ENCODE peak calls at places on chromosomes 4 and X, in five cellular contexts. J is CD8-positive, alpha-beta T cell; F is AG09319; D is pancreas; H is astrocyte of the spinal cord. L is an unnamed sample.

GRCh38 chr4:8938623-8939022 is 67.0 kb upstream of the HMX1 start:
- DNase-seq in H (no peak), F (no peak), J (no peak), D (no peak), L (no peak)

GRCh38 chrX:22057667-22058066 is 25.5 kb downstream of the PHEX start:
- DNase-seq in D (no peak), F (no peak), H (no peak), J (no peak), L (no peak)

GRCh38 chrX:15815779-15816452 is 25.6 kb downstream of the ZRSR2 start:
- DNase-seq in F (no peak), D (no peak), H (no peak), J (no peak), L (peak)

GRCh38 chr4:166308589-166308988 is 435.6 kb downstream of the TLL1 start:
- DNase-seq in D (no peak), J (no peak), H (no peak), F (no peak), L (peak)

GRCh38 chr4:79913581-79913980 is 159.4 kb downstream of the ANTXR2 start:
- DNase-seq in H (peak), F (no peak), D (no peak), J (no peak), L (no peak)

GRCh38 chrX:40201486-40201885 is 103.7 kb upstream of the BCOR start:
- DNase-seq in F (no peak), D (no peak), H (no peak), J (no peak), L (no peak)

GRCh38 chr4:17762705-17763104 is 18.7 kb downstream of the FAM184B start:
- DNase-seq in F (no peak), J (no peak), D (no peak), H (peak), L (peak)

GRCh38 chr4:173556398-173557131 is 26.5 kb upstream of the HAND2 start:
- DNase-seq in J (no peak), H (no peak), F (no peak), D (no peak), L (no peak)

GRCh38 chr4:92299152-92299551 is 4.6 kb upstream of the GRID2 start:
- DNase-seq in H (peak), J (no peak), F (no peak), D (no peak), L (peak)

GRCh38 chrX:53195401-53195800 is 29.6 kb downstream of the KDM5C start:
- DNase-seq in J (no peak), F (no peak), H (no peak), D (no peak), L (no peak)

GRCh38 chrX:79195027-79195426 is 50.5 kb downstream of the GPR174 start:
- DNase-seq in H (no peak), F (no peak), D (no peak), J (no peak), L (no peak)

DNA sequence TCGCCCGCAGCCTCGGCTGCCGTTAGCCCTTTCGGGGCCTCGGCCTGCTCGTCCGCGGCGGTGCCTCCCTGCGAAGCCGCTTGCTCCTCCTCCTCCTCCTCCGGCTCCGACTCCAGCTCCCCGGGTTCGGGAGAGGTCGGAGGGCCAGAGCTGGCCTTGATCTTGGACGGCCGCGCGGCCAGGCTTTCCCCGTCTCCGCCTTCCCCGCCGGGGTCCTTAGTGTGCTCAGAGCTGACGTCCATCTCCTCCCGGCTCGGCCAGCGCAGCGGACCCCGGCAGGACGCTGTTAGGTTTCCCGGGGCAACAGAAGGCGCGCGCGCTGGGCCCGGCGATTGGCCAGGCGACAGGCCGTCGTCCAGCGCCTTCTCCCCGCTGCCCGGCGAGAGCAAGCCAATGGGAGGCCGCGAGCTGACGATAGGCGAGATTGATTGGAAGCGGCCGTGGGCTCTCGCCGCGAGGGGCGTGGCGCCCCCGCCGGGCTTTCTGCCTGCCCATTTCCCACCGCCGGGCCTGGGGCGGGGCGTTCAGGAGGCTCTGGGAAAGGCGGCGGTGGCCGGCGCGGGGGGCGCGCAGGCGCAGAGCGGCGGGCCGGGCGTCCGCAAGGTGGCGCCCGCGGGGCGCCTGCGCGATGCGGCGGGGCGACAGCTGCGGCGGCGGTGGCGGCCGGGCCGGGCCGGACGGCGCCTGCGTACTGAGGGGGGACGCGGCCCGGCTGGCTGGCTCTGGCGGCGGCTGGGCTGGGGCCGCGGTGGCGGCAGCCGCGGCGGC is at the start of gene TADA2B:
- DNase-seq in J (peak), H (peak), D (peak), F (peak), L (peak)
- TF ChIP-seq CTCF in J (no peak), H (peak), D (no peak), F (peak), L (peak)

GRCh38 chr4:152352645-152353116 is 183.2 kb downstream of the FBXW7 start:
- DNase-seq in F (peak), H (peak), J (no peak), D (no peak), L (peak)

GRCh38 chr4:152360045-152360410 is 175.9 kb downstream of the FBXW7 start:
- DNase-seq in H (peak), J (no peak), F (no peak), D (no peak), L (no peak)

GRCh38 chr4:152359208-152360044 is 176.5 kb downstream of the FBXW7 start:
- DNase-seq in D (no peak), H (no peak), J (no peak), F (no peak), L (no peak)

GRCh38 chr4:152357206-152357605 is 178.7 kb downstream of the FBXW7 start:
- DNase-seq in D (no peak), F (no peak), J (no peak), H (no peak), L (peak)

DNA sequence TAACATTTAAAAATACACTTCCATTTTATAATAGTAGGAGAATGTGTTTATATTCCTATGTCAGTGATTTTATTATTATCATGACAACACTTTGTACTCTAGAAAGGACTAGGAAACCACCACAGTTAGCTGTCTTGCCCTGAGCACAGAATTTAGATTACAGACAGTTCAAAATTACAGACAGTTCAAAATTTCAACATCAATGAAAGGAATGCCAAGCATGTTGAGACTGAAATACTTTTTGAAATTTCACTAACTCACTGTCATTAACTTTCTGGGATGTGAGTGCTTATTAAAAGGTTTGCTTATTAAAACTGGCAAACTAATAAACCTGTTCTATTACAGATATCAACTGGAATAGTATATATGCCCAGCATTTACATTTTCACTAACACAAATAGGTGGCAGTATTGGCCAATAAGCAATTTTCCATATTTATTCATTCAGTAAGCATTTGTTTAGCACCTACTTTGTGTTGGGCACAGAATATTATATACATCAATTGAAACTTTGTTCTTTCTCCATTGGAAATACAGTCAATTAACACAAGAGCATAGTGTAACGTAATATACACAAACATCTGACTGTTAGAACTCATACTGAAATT is 179.4 kb downstream of the FBXW7 start:
- DNase-seq in J (no peak), D (no peak), H (no peak), F (no peak), L (peak)
- TF ChIP-seq CTCF in J (no peak), D (no peak), H (no peak), F (no peak), L (no peak)

DNA sequence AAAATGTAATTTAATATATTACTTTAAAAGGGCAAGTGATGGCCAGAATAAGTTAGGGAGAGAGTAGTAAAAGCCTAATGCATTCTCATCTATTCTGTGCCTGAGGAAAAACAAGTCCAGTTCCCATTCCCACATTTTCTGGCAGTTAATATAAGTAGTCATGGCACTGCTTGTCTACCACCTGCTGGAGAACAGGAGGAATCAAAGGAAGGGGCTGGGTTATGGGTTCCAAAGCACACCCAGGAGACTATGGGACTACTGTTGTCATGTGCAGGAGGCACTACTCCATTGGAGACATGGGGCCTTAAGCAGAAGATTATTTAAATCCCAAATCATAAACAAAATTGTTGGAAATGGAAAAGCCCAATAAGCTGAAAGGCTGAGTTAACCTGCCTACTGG is 2618.6 kb downstream of the ARAP2 start:
- DNase-seq in J (no peak), D (no peak), F (no peak), H (no peak), L (peak)
- TF ChIP-seq CTCF in J (no peak), D (no peak), F (no peak), H (peak), L (no peak)

GRCh38 chr4:60463846-60464502 is 736.2 kb upstream of the ADGRL3 start:
- DNase-seq in D (no peak), H (no peak), J (no peak), F (no peak), L (peak)
- TF ChIP-seq CTCF in D (no peak), H (peak), J (no peak), F (no peak), L (peak)

GRCh38 chr4:47913858-47914218 is 545 bp downstream of the NFXL1 start:
- DNase-seq in F (no peak), J (peak), H (peak), D (peak), L (no peak)
- TF ChIP-seq CTCF in F (no peak), J (no peak), H (no peak), D (no peak), L (no peak)

GRCh38 chr4:89586864-89587263 is 250.1 kb downstream of the SNCA start:
- DNase-seq in H (peak), J (no peak), D (no peak), F (no peak), L (peak)
- TF ChIP-seq CTCF in H (peak), J (no peak), D (no peak), F (peak), L (peak)

DNA sequence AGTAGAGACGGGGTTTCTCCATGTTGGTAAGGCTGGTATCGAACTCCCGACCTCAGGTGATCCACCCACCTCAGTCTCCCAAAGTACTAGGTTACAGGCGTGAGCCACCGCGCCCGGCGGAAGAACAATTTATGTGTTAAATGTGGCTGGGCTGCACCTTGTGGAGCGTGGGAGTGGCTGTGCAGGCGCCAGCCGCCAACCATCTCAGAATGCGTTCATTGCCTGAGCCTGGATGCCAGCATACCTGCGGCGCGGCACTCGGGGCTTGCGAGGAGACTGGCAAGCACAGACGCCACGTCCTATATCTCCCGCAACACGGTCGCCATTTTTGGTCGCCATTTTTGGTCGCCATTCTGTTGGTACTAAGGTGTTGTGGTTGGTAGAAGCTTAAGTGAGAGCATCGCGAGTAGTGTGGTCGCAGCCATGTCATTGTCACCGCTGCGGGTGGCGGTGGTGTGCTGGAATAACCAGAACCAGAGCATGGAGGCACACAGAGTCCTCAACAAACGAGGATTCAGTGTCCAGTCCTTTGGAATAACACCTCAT is 193.6 kb upstream of the HTR2C start:
- DNase-seq in D (no peak), J (no peak), H (no peak), F (no peak), L (no peak)
- TF ChIP-seq CTCF in D (no peak), J (no peak), H (no peak), F (no peak), L (no peak)

GRCh38 chr4:140049024-140049923 is 104.7 kb downstream of the MAML3 start:
- DNase-seq in H (peak), D (peak), F (no peak), J (peak), L (peak)

GRCh38 chr4:140047781-140048180 is 106.2 kb downstream of the MAML3 start:
- DNase-seq in D (no peak), J (no peak), F (no peak), H (no peak), L (no peak)

GRCh38 chr4:140052050-140052449 is 101.9 kb downstream of the MAML3 start:
- DNase-seq in F (no peak), J (no peak), H (peak), D (peak), L (peak)

GRCh38 chr4:140048419-140049022 is 105.5 kb downstream of the MAML3 start:
- DNase-seq in J (no peak), H (no peak), D (no peak), F (no peak), L (no peak)

DNA sequence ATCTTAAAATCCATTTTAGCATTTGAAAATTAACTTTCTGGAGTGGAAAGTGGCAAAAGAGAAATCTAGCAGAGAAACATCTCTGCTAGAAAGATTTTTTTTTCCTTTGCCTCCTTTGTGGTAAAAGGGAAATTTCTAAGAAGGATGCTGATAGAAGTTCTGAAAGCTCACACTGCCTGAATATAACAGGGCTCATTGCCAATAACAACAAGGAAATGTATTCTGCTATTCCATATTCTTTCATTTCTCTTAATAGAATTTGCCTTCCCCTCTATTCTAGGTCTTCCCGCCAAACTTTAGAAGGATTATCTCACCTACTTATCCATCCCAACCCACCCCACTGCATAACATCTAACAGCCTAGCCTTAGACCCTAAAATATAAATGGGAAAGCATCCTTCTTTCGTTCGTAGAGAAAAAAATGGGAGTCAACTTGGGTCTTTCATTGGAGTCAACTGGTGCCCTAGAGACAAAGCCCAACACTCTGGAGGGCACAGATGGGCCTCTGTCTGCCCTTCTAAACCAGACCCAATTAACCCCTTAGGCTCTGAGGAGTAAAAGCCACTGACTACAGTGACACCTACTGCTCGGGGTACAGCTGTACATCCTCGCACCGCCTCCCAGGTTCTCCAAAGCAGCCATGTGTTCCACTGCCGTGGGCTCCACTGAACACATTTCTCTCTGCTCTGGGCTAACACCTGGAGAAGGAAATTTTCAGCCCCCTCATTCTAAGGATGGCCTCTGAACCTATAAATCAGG is 103.9 kb downstream of the MAML3 start:
- DNase-seq in J (no peak), F (no peak), H (peak), D (no peak), L (peak)
- TF ChIP-seq CTCF in J (no peak), F (peak), H (peak), D (no peak), L (peak)

DNA sequence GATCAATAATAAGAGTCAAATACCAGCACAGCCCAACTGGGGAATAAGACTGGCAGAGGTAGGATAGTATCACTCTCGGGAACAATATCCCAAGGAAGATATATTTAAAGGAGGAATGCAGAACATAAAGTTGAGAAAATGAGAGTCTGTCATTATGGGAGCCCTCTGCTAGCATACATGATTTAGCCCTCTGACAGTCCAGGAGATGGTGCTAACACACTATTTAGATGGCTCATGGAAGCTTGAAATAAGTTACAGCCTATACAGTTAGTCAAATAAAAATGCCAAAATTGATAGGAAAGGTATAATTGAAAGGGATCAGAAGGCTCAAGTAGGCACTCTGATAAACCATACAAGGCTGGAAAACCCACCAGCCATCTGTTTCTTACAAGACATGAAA is 201.0 kb upstream of the NEIL3 start:
- DNase-seq in H (no peak), D (no peak), F (no peak), J (no peak), L (peak)
- TF ChIP-seq CTCF in H (peak), D (no peak), F (peak), J (no peak), L (no peak)